ENCODE peak calls at places on chromosome 12, in ten cellular contexts. D, U, Y, O, F, C, M, H, I and L are unnamed samples.

GRCh38 chr12:112839386-112839972 is 47.9 kb downstream of the RPH3A start:
- DNase-seq in D (no peak), U (no peak), Y (no peak), O (peak; percentile 45), F (no peak), C (peak; percentile 47), M (no peak), H (no peak), I (no peak), L (no peak)

GRCh38 chr12:89782807-89783206 is 74.2 kb upstream of the ATP2B1 start:
- DNase-seq in D (no peak), U (no peak), Y (no peak), O (peak; percentile 52), F (no peak), C (peak; percentile 42), M (no peak), H (no peak), I (no peak), L (no peak)

GRCh38 chr12:24396266-24396665 is 446.8 kb upstream of the SOX5 start:
- DNase-seq in D (no peak), U (no peak), Y (no peak), O (no peak), F (no peak), C (no peak), M (no peak), H (no peak), I (no peak), L (no peak)

GRCh38 chr12:56628671-56629458 is 1.3 kb downstream of the BAZ2A start:
- DNase-seq in D (peak; percentile 65), U (peak; percentile 78), Y (peak; percentile 15), O (peak; percentile 84), F (peak; percentile 63), C (peak; percentile 74), M (peak; percentile 79), H (no peak), I (peak; percentile 76), L (peak; percentile 46)

GRCh38 chr12:68769941-68770340 is 24.0 kb downstream of the SLC35E3 start:
- DNase-seq in D (no peak), U (no peak), Y (no peak), O (no peak), F (no peak), C (no peak), M (no peak), H (no peak), I (no peak), L (no peak)

GRCh38 chr12:124923906-124924734 is 9.7 kb upstream of the UBC start:
- DNase-seq in D (no peak), U (no peak), Y (no peak), O (peak; percentile 84), F (no peak), C (peak; percentile 82), M (peak; percentile 45), H (no peak), I (no peak), L (no peak)

GRCh38 chr12:115185529-115185928 is 501.6 kb upstream of the TBX3 start:
- DNase-seq in D (no peak), U (no peak), Y (no peak), O (peak; percentile 36), F (no peak), C (peak; percentile 26), M (no peak), H (no peak), I (no peak), L (no peak)

GRCh38 chr12:116199160-116199559 is 78.3 kb downstream of the MED13L start:
- DNase-seq in D (no peak), U (no peak), Y (no peak), O (no peak), F (no peak), C (no peak), M (no peak), H (no peak), I (no peak), L (no peak)

GRCh38 chr12:112116232-112117060 is 7.9 kb upstream of the NAA25 start:
- DNase-seq in D (peak; percentile 72), U (peak; percentile 79), Y (no peak), O (no peak), F (no peak), C (peak; percentile 61), M (peak; percentile 77), H (peak; percentile 95), I (peak; percentile 62), L (peak; percentile 65)

GRCh38 chr12:132474237-132474741 is 15.7 kb upstream of the FBRSL1 start:
- DNase-seq in D (no peak), U (peak; percentile 58), Y (no peak), O (no peak), F (no peak), C (no peak), M (no peak), H (no peak), I (no peak), L (no peak)

GRCh38 chr12:63276537-63277365 is 125.8 kb upstream of the AVPR1A start:
- DNase-seq in D (no peak), U (no peak), Y (no peak), O (peak; percentile 31), F (no peak), C (peak; percentile 4), M (no peak), H (peak; percentile 3), I (no peak), L (peak; percentile 39)

GRCh38 chr12:9364224-9365176 is 156.3 kb upstream of the PZP start:
- DNase-seq in D (no peak), U (no peak), Y (peak; percentile 57), O (peak; percentile 83), F (no peak), C (peak; percentile 70), M (no peak), H (no peak), I (no peak), L (no peak)

GRCh38 chr12:130873106-130873795 is 1.4 kb downstream of the RAN start:
- DNase-seq in D (no peak), U (no peak), Y (no peak), O (peak; percentile 12), F (no peak), C (no peak), M (no peak), H (no peak), I (no peak), L (no peak)

GRCh38 chr12:130875193-130875592 is 3.3 kb downstream of the RAN start:
- DNase-seq in D (no peak), U (no peak), Y (no peak), O (no peak), F (no peak), C (no peak), M (no peak), H (no peak), I (no peak), L (no peak)

GRCh38 chr12:130873825-130874224 is 2.0 kb downstream of the RAN start:
- DNase-seq in D (no peak), U (no peak), Y (no peak), O (peak; percentile 7), F (no peak), C (no peak), M (no peak), H (no peak), I (no peak), L (no peak)

GRCh38 chr12:130876297-130876696 is 4.4 kb downstream of the RAN start:
- DNase-seq in D (no peak), U (no peak), Y (no peak), O (no peak), F (no peak), C (no peak), M (no peak), H (no peak), I (no peak), L (no peak)

GRCh38 chr12:130874696-130875095 is 2.8 kb downstream of the RAN start:
- DNase-seq in D (no peak), U (no peak), Y (no peak), O (no peak), F (no peak), C (no peak), M (no peak), H (no peak), I (no peak), L (no peak)
- H3K4me3 ChIP-seq in D (no peak overlapping the region), U (no peak overlapping the region), Y (no peak overlapping the region), O (no peak overlapping the region), F (no peak overlapping the region), C (no peak overlapping the region), M (no peak overlapping the region), H (peak overlapping the region; percentile 93), I (no peak overlapping the region), L (no peak overlapping the region)

GRCh38 chr12:3604281-3604680 is 113.3 kb downstream of the PRMT8 start:
- DNase-seq in D (no peak), U (peak; percentile 52), Y (no peak), O (no peak), F (no peak), C (no peak), M (no peak), H (no peak), I (no peak), L (no peak)
- H3K4me3 ChIP-seq in D (no peak overlapping the region), U (no peak overlapping the region), Y (no peak overlapping the region), O (no peak overlapping the region), F (no peak overlapping the region), C (no peak overlapping the region), M (no peak overlapping the region), H (no peak overlapping the region), I (no peak overlapping the region), L (no peak overlapping the region)

DNA sequence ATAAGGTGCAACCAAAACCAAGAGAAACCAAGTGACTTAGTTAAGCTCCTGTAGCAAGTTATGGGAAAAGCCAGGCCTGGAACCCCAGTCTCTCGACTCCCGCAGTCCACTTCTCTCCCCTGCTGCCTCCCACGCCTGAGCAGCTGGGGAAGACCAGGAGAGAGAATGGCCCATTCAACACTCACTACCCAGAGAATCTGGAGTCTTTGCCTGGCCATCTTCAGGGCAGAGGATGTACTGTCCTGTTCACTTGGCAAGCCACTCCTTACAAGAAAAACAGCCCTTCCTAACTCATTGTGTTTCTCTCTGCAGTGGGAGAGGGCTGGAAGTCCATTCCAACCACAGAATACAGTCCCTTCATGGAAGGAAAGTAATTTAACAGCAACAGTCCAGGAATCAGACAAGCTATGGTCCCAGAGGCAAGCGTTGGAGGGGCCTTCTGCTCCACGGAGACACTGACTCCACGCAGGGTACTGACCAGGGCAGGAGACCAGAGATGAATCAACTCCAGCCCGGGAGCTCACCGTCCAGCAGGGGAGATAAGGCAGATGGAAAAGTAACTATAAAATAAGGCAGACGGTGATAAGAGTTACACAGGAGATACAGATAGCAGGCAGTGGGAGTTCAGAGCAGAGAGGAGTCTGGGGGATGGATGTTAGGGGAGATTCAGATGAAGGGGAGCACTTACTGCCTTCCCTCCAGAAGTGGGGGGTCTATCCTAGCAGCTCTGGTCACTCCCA is 1.6 kb downstream of the PITPNM2 start:
- DNase-seq in D (no peak), U (no peak), Y (no peak), O (no peak), F (no peak), C (no peak), M (no peak), H (no peak), I (no peak), L (no peak)
- H3K4me3 ChIP-seq in D (peak overlapping the region; percentile 92), U (peak overlapping the region; percentile 72), Y (peak overlapping the region; percentile 66), O (no peak overlapping the region), F (peak overlapping the region; percentile 56), C (peak overlapping the region; percentile 53), M (no peak overlapping the region), H (no peak overlapping the region), I (peak overlapping the region; percentile 75), L (peak overlapping the region; percentile 71)

DNA sequence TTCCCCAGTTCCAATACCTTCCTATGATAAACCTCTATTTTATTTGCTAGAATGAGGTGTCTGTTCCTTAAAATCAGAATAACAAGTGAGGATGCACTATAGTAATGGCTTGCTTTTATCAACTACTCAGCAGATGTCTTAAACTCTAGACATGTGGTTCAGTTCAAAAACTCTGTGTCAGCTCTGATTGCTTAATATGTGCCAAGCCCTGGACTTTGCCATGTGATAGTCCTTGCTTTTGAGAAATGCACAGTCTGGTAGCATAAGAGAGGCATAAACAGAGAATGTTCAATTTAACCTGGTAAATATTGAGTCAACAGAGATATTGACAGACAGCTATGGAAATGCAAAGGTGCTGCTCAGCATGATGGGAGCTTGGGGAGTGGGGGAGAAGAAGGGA is 254.8 kb downstream of the PDZRN4 start:
- DNase-seq in D (no peak), U (no peak), Y (no peak), O (no peak), F (no peak), C (no peak), M (no peak), H (no peak), I (no peak), L (no peak)
- H3K4me3 ChIP-seq in D (no peak overlapping the region), U (no peak overlapping the region), Y (no peak overlapping the region), O (no peak overlapping the region), F (no peak overlapping the region), C (no peak overlapping the region), M (no peak overlapping the region), H (no peak overlapping the region), I (no peak overlapping the region), L (no peak overlapping the region)